ENCODE peak calls at places on chromosomes 2 and 18, in four cellular contexts. O, R, N and Y are unnamed samples.

GRCh38 chr2:176188218-176188968 is at the start of gene HOXD1:
- DNase-seq in O (no peak), R (no peak), N (no peak), Y (no peak)

GRCh38 chr18:66966171-66966570 is 362.3 kb upstream of the CDH19 start:
- DNase-seq in R (no peak), N (no peak), O (no peak), Y (peak; percentile 42)

GRCh38 chr18:48164096-48164475 is 233.6 kb upstream of the SMAD2 start:
- DNase-seq in N (no peak), R (no peak), O (peak; percentile 46), Y (no peak)

GRCh38 chr2:6429210-6429986 is 436.3 kb downstream of the CMPK2 start:
- DNase-seq in O (no peak), R (no peak), N (no peak), Y (no peak)

GRCh38 chr2:18987592-18988073 is 370.8 kb downstream of the OSR1 start:
- DNase-seq in O (peak; percentile 12), R (no peak), N (peak; percentile 14), Y (no peak)

GRCh38 chr2:229221641-229222040 is 49.4 kb downstream of the PID1 start:
- DNase-seq in R (no peak), O (no peak), N (no peak), Y (no peak)

GRCh38 chr2:127558911-127559310 is 23.4 kb downstream of the MYO7B start:
- DNase-seq in N (no peak), R (no peak), O (no peak), Y (no peak)

GRCh38 chr2:219441451-219442205 is 7.0 kb downstream of the SPEG start:
- DNase-seq in N (peak; percentile 70), O (peak; percentile 62), R (no peak), Y (peak; percentile 76)

GRCh38 chr2:36478999-36479398 is 119.0 kb downstream of the FEZ2 start:
- DNase-seq in R (no peak), N (no peak), O (peak; percentile 40), Y (no peak)

GRCh38 chr2:217325251-217325650 is 465.4 kb upstream of the TNP1 start:
- DNase-seq in R (no peak), O (no peak), N (no peak), Y (no peak)

GRCh38 chr2:217325810-217326209 is 465.9 kb upstream of the TNP1 start:
- DNase-seq in R (no peak), O (no peak), N (peak; percentile 9), Y (no peak)

GRCh38 chr2:217329023-217329431 is 469.2 kb upstream of the TNP1 start:
- DNase-seq in R (no peak), N (no peak), O (no peak), Y (no peak)

GRCh38 chr2:217327981-217328760 is 468.3 kb upstream of the TNP1 start:
- DNase-seq in R (no peak), N (no peak), O (no peak), Y (no peak)

GRCh38 chr2:217326238-217327022 is 466.6 kb upstream of the TNP1 start:
- DNase-seq in N (no peak), O (peak; percentile 18), R (no peak), Y (no peak)
- TF ChIP-seq CTCF in N (no peak), O (no peak), R (no peak), Y (no peak)

GRCh38 chr2:160295519-160296231 is 95.6 kb upstream of the ITGB6 start:
- DNase-seq in O (no peak), N (no peak), R (no peak), Y (no peak)
- H3K4me3 ChIP-seq in O (no peak overlapping the region), N (no peak overlapping the region), R (no peak overlapping the region), Y (no peak overlapping the region)

DNA sequence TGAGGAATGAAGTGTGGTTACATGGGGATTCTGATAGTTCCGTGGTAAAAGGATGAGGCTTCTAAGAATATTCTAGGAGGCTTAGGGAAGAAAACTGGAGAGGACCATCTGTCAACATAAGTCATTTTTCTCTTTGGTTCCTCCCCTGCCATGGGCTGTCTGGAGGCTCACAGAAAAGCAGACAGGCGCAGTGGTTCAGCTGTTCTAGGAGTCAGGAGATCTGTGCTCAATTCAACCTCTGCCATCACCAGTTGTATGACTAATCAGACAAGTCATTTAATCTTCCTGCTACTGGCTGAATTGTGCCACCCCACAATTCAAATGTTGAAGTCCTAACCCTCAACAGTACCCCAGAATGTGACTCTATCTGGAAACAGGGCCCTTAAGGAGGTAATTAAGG is 36.4 kb downstream of the ADAM17 start:
- DNase-seq in O (no peak), R (no peak), N (no peak), Y (no peak)
- TF ChIP-seq CTCF in O (no peak), R (no peak), N (no peak), Y (no peak)

GRCh38 chr18:45723921-45724320 is at the start of gene SLC14A1:
- DNase-seq in O (no peak), R (no peak), N (no peak), Y (no peak)
- H3K4me3 ChIP-seq in O (no peak within 1 kb of the TSS), R (no peak within 1 kb of the TSS), N (no peak within 1 kb of the TSS), Y (no peak within 1 kb of the TSS)

DNA sequence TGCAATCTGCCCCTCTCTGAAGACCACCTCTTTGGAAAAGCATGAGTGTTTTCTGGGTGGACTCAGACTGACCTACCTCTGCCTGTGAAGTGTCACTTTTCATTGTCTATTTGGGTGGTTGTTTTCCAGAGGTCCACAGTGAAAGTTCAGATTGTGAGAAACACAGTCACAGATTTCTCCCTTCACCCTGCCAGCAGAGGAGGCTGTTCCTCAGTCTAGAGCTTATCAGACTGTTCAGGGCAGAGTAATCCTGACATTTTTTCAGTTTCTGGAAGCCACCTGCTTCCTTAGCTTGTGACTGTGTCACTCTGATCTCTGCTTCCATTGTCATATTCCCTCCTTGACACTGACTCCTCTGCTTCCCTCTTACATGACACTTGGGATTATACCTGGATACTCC is 55.4 kb upstream of the RMP24 start:
- DNase-seq in O (no peak), N (no peak), R (no peak), Y (no peak)
- TF ChIP-seq CTCF in O (peak; percentile 14), N (peak; percentile 5), R (no peak), Y (peak; percentile 50)

DNA sequence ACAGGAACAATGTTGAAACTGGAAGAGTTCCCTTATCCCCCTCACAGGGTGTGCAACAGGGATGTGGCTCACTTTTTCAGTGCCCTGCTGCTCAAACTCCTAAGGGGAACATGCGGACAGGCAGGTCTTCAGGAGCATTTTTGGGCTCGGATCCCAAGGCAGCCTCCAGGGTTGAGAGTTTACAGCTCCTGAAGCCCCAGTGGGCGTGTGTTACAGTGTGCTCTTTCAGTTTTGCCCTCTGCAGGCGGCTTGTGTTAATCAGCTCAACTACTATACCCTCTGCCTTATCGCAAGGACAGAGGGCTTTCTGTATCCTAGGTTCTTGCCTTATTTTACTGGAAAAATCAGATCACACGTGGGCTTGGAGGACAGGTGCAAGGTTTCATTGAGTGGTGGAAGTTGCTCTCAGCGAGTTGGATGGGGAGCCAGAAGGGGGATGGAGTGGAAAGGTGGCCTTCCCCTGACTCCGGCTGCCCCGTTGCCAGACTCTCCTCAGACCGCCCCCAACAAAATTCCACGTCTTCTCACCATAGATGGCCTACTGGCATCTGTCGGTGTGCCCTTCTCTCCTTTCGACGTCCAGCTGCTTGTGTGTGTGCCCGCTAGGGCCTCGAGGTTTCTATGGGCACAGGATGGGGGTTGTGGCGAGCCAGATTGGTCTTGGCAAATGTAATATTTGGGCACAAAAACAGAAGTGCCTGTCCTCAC is 541.9 kb downstream of the TMX3 start:
- DNase-seq in N (peak; percentile 8), R (no peak), O (no peak), Y (no peak)
- H3K4me3 ChIP-seq in N (no peak overlapping the region), R (no peak overlapping the region), O (no peak overlapping the region), Y (no peak overlapping the region)

GRCh38 chr2:54085069-54085468 is 30.3 kb upstream of the ACYP2 start:
- DNase-seq in R (no peak), N (peak; percentile 5), O (no peak), Y (no peak)

GRCh38 chr2:54083440-54083839 is 32.0 kb upstream of the ACYP2 start:
- DNase-seq in N (no peak), R (no peak), O (no peak), Y (no peak)

GRCh38 chr2:54086157-54086556 is 29.3 kb upstream of the ACYP2 start:
- DNase-seq in R (no peak), N (no peak), O (no peak), Y (no peak)

GRCh38 chr2:54083021-54083420 is 32.4 kb upstream of the ACYP2 start:
- DNase-seq in O (no peak), N (no peak), R (no peak), Y (no peak)

GRCh38 chr2:54084600-54084999 is 30.8 kb upstream of the ACYP2 start:
- DNase-seq in N (peak; percentile 7), O (no peak), R (no peak), Y (peak; percentile 31)
- TF ChIP-seq CTCF in N (peak; percentile 37), O (no peak), R (peak; percentile 26), Y (peak; percentile 46)